ENCODE peak calls at places on chromosomes 7 and 10, in five cellular contexts. S is HCT116, W is RWPE1, J is A549, A is heart right ventricle. G is an unnamed sample.

GRCh38 chr7:132666786-132667185 is 90.5 kb upstream of the PLXNA4 start:
- DNase-seq in S (no peak), W (no peak), J (no peak), A (no peak), G (no peak)

GRCh38 chr7:19146699-19147098 is 1.5 kb upstream of the FERD3L start:
- DNase-seq in S (no peak), W (peak; percentile 55), J (no peak), A (no peak), G (no peak)

GRCh38 chr7:30171753-30172447 is 37.1 kb downstream of the MTURN start:
- DNase-seq in S (no peak), W (peak; percentile 56), J (no peak), A (no peak), G (no peak)

GRCh38 chr7:47067215-47067614 is 514.7 kb downstream of the TNS3 start:
- DNase-seq in S (no peak), W (no peak), J (no peak), A (no peak), G (no peak)

GRCh38 chr10:93630609-93631320 is 18.4 kb downstream of the PDE6C start:
- DNase-seq in S (no peak), W (no peak), J (no peak), A (no peak), G (no peak)

GRCh38 chr10:73997479-73997805 is 474 bp upstream of the VCL start:
- DNase-seq in S (no peak), W (no peak), J (peak; percentile 52), A (no peak), G (no peak)

GRCh38 chr7:111654414-111654813 is 92.1 kb upstream of the IMMP2L start:
- DNase-seq in S (no peak), W (no peak), J (no peak), A (no peak), G (no peak)

GRCh38 chr10:103693070-103693811 is 162.1 kb downstream of the SH3PXD2A start:
- DNase-seq in S (no peak), W (no peak), J (peak; percentile 40), A (no peak), G (no peak)

GRCh38 chr7:36746347-36746746 is 22.1 kb upstream of the AOAH start:
- DNase-seq in S (no peak), W (no peak), J (no peak), A (no peak), G (no peak)

GRCh38 chr7:104264281-104264680 is 56.5 kb upstream of the ORC5 start:
- DNase-seq in S (no peak), W (peak; percentile 30), J (no peak), A (no peak), G (no peak)

GRCh38 chr7:152481082-152481481 is 45.3 kb upstream of the KMT2C start:
- DNase-seq in S (no peak), W (no peak), J (no peak), A (no peak), G (no peak)

GRCh38 chr10:104297697-104298660 is 29.0 kb downstream of the GSTO2 start:
- DNase-seq in S (no peak), W (no peak), J (peak; percentile 24), A (no peak), G (no peak)

GRCh38 chr10:114681542-114681941 is 23.5 kb upstream of the ABLIM1 start:
- DNase-seq in S (peak; percentile 36), W (peak; percentile 44), J (no peak), A (peak; percentile 33), G (no peak)

GRCh38 chr10:34292675-34293074 is 522.4 kb downstream of the PARD3 start:
- DNase-seq in S (no peak), W (no peak), J (no peak), A (no peak), G (no peak)

GRCh38 chr10:110323503-110323902 is 18.8 kb upstream of the SMNDC1 start:
- DNase-seq in S (no peak), W (peak; percentile 57), J (no peak), A (no peak), G (no peak)

GRCh38 chr7:38950309-38950708 is 27.4 kb upstream of the POU6F2 start:
- DNase-seq in S (no peak), W (no peak), J (no peak), A (no peak), G (no peak)

GRCh38 chr7:142487124-142487523 is 229.3 kb upstream of the PRSS58 start:
- DNase-seq in S (no peak), W (no peak), J (no peak), A (no peak), G (no peak)

GRCh38 chr7:80749270-80749669 is 110.8 kb downstream of the CD36 start:
- DNase-seq in S (no peak), W (no peak), J (no peak), A (no peak), G (no peak)

GRCh38 chr7:147079083-147079482 is 962.5 kb downstream of the CNTNAP2 start:
- DNase-seq in S (no peak), W (no peak), J (no peak), A (no peak), G (no peak)

GRCh38 chr7:43878867-43879266 is 9.6 kb upstream of the MRPS24 start:
- DNase-seq in S (no peak), W (no peak), J (no peak), A (no peak), G (no peak)

GRCh38 chr10:64952042-64952441 is 1430.8 kb downstream of the REEP3 start:
- DNase-seq in S (no peak), W (no peak), J (no peak), A (no peak), G (no peak)

GRCh38 chr10:69387500-69387899 is 29.2 kb downstream of the TACR2 start:
- DNase-seq in S (no peak), W (no peak), J (no peak), A (no peak), G (no peak)

GRCh38 chr10:69382382-69383117 is 34.2 kb downstream of the TACR2 start:
- DNase-seq in S (no peak), W (peak; percentile 64), J (no peak), A (no peak), G (no peak)

GRCh38 chr10:69383485-69384089 is 33.1 kb downstream of the TACR2 start:
- DNase-seq in S (no peak), W (no peak), J (no peak), A (no peak), G (no peak)

GRCh38 chr10:69385454-69386350 is 31.0 kb downstream of the TACR2 start:
- DNase-seq in S (no peak), W (peak; percentile 74), J (no peak), A (no peak), G (peak; percentile 84)

GRCh38 chr10:69384320-69384719 is 32.4 kb downstream of the TACR2 start:
- DNase-seq in S (no peak), W (no peak), J (no peak), A (no peak), G (no peak)
- H3K27ac ChIP-seq in S (no peak overlapping the region), W (peak overlapping the region; percentile 76), J (no peak overlapping the region), A (no peak overlapping the region), G (peak overlapping the region; percentile 87)

GRCh38 chr7:99489235-99489634 is 10.8 kb downstream of the ZNF394 start:
- DNase-seq in S (no peak), W (no peak), J (no peak), A (no peak), G (no peak)
- TF ChIP-seq CTCF in S (no peak), W (no peak), J (no peak), A (no peak), G (no peak)

GRCh38 chr10:36489928-36490279 is 635.5 kb upstream of the ANKRD30A start:
- DNase-seq in S (no peak), W (peak; percentile 17), J (no peak), A (no peak), G (no peak)

GRCh38 chr10:36492590-36493510 is 632.5 kb upstream of the ANKRD30A start:
- DNase-seq in S (no peak), W (no peak), J (no peak), A (no peak), G (no peak)

GRCh38 chr10:36493511-36493880 is 631.9 kb upstream of the ANKRD30A start:
- DNase-seq in S (no peak), W (peak; percentile 28), J (no peak), A (no peak), G (no peak)

GRCh38 chr10:36488579-36488978 is 636.8 kb upstream of the ANKRD30A start:
- DNase-seq in S (no peak), W (no peak), J (no peak), A (no peak), G (no peak)

DNA sequence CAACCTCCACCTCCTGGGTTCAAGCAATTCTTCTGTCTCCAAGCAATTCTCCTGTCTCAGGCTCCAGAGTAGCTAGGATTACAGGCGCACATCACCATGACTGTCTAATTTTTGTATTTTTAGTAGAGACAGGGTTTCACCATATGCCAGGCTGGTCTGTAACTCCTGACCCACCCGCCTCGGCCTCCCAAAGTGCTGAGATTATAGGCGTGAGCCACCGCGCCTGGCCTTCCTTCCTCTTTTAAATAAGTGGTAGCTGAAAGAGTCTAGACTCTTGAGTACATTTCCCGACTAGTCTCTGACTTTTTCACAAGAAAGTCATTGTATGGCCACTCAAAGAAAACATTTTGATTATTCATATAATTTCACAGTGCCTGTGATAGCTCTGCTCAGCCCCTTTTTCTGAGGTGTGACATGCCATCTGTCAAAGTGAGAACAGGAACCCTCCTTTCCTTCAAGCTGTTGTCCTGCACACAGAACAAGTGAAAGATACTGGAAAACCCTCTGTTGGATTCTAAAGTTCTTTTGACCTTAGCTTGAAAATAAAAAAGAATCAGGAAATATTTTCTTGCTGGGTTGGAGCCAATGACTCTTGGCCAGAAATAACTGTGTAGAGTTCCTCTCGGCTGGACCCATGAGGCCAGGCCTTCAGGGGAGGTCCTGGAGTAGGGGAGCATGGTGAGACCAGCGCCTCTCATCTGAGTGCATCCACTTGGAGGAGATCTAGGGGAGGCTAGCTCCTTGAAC is 636.0 kb upstream of the ANKRD30A start:
- DNase-seq in S (no peak), W (no peak), J (no peak), A (peak; percentile 46), G (no peak)
- H3K27ac ChIP-seq in S (no peak overlapping the region), W (no peak overlapping the region), J (peak overlapping the region; percentile 54), A (peak overlapping the region; percentile 54), G (no peak overlapping the region)

GRCh38 chr10:100286051-100287033 is at the start of gene BLOC1S2:
- DNase-seq in S (peak; percentile 75), W (peak; percentile 99), J (peak; percentile 97), A (peak; percentile 84), G (peak; percentile 73)
- TF ChIP-seq CTCF in S (no peak), W (no peak), J (no peak), A (no peak), G (peak; percentile 45)

DNA sequence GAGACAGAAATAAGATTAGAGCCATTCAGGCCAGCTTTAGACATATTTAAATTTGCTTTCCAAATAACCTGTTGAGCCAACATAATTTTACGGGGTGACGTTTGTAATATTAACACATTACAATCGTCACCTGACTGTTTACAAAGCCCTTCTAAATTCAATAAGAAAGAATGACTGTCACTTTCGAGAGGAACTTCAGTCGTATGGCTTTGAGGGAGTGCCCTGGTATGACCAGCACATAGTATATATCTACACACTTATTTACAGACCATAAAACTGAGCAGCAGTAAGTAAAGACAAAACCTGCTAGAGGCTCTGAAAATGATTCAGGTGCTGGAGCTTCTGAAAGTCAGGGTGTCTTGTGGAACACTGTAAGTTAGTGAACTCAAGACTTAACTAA is 62.4 kb downstream of the BLNK start:
- DNase-seq in S (no peak), W (no peak), J (no peak), A (no peak), G (no peak)
- H3K27ac ChIP-seq in S (no peak overlapping the region), W (no peak overlapping the region), J (no peak overlapping the region), A (no peak overlapping the region), G (no peak overlapping the region)

G was measured in prostate gland.